ENCODE peak calls at places on chromosome 14, in seven cellular contexts. J is AG04450, A is GDM1, G is nucleus accumbens, L is coronary artery, C is astrocyte of the spinal cord, F is H54. S is an unnamed sample.

GRCh38 chr14:49861923-49862673 is 9.5 kb upstream of the NEMF start:
- DNase-seq in J (peak), A (peak), G (peak), L (peak), C (peak), F (no peak), S (peak)

GRCh38 chr14:36518586-36519430 is 1.2 kb downstream of the NKX2-1 start:
- DNase-seq in J (no peak), A (no peak), G (no peak), L (no peak), C (no peak), F (no peak), S (no peak)

GRCh38 chr14:57999471-57999870 is 133.6 kb upstream of the SLC35F4 start:
- DNase-seq in J (no peak), A (no peak), G (no peak), L (no peak), C (no peak), F (no peak), S (no peak)

GRCh38 chr14:105200074-105200473 is 19.0 kb upstream of the NUDT14 start:
- DNase-seq in J (no peak), A (no peak), G (no peak), L (no peak), C (no peak), F (no peak), S (no peak)

GRCh38 chr14:94548999-94549985 is 11.9 kb upstream of the SERPINA4 start:
- DNase-seq in J (peak), A (peak), G (peak), L (no peak), C (peak), F (peak), S (peak)

GRCh38 chr14:35808076-35808657 is 928 bp downstream of the RALGAPA1 start:
- DNase-seq in J (no peak), A (no peak), G (no peak), L (no peak), C (peak), F (no peak), S (no peak)

GRCh38 chr14:49950275-49951250 is 57.7 kb downstream of the ARF6 start:
- DNase-seq in J (no peak), A (no peak), G (no peak), L (no peak), C (no peak), F (no peak), S (no peak)

GRCh38 chr14:84825481-84825880 is 704.5 kb upstream of the FLRT2 start:
- DNase-seq in J (no peak), A (no peak), G (no peak), L (no peak), C (peak), F (peak), S (no peak)

GRCh38 chr14:54127526-54127925 is 170.9 kb upstream of the BMP4 start:
- DNase-seq in J (no peak), A (no peak), G (no peak), L (no peak), C (peak), F (no peak), S (no peak)

GRCh38 chr14:104555621-104556255 is 23.8 kb upstream of the C14orf180 start:
- DNase-seq in J (no peak), A (no peak), G (no peak), L (no peak), C (no peak), F (no peak), S (no peak)

GRCh38 chr14:103081951-103082350 is 2.1 kb upstream of the LBHD2 start:
- DNase-seq in J (no peak), A (no peak), G (no peak), L (no peak), C (no peak), F (no peak), S (no peak)

S was measured in Right ventricle myocardium superior.